ENCODE peak calls at places on chromosomes 5 and 9, in seven cellular contexts. B is right cardiac atrium, Y is HCT116, R is esophagus squamous epithelium, T is lower leg skin, G is body of pancreas, C is endothelial cell of umbilical vein. L is an unnamed sample.

GRCh38 chr5:89728750-89729149 is 680.8 kb downstream of the CETN3 start:
- DNase-seq in C (no peak), G (peak; percentile 70), B (peak; percentile 40), T (peak; percentile 39), Y (no peak), R (no peak), L (peak; percentile 38)

GRCh38 chr5:177537389-177538361 is 16.7 kb downstream of the FAM193B start:
- DNase-seq in R (no peak), C (peak; percentile 50), T (no peak), Y (no peak), B (peak; percentile 70), G (peak; percentile 56), L (peak; percentile 41)

GRCh38 chr9:69981686-69982450 is 61.8 kb upstream of the MAMDC2 start:
- DNase-seq in Y (no peak), R (no peak), C (peak; percentile 32), G (no peak), T (no peak), B (no peak), L (no peak)

GRCh38 chr5:61330341-61330878 is 1.6 kb upstream of the ZSWIM6 start:
- DNase-seq in G (peak; percentile 39), R (no peak), C (peak; percentile 67), B (peak; percentile 68), Y (no peak), T (no peak), L (no peak)

GRCh38 chr5:146337928-146338327 is 711 bp upstream of the POU4F3 start:
- DNase-seq in B (no peak), Y (no peak), C (no peak), R (no peak), G (no peak), T (no peak), L (no peak)

GRCh38 chr9:68533678-68534077 is 7.0 kb downstream of the TMEM252 start:
- DNase-seq in C (no peak), Y (no peak), T (no peak), R (no peak), G (no peak), B (no peak), L (no peak)

GRCh38 chr5:171258737-171259405 is 50.2 kb upstream of the TLX3 start:
- DNase-seq in R (no peak), T (no peak), B (no peak), G (no peak), Y (no peak), C (no peak), L (no peak)

GRCh38 chr9:74496819-74497749 is at the start of gene RORB:
- DNase-seq in Y (no peak), C (peak; percentile 26), B (peak; percentile 90), R (no peak), T (no peak), G (peak; percentile 45), L (no peak)

GRCh38 chr5:58041884-58042283 is 418.0 kb downstream of the PLK2 start:
- DNase-seq in G (no peak), C (peak; percentile 0), Y (no peak), T (no peak), B (no peak), R (no peak), L (no peak)

GRCh38 chr5:122408592-122409219 is 96.7 kb downstream of the SNCAIP start:
- DNase-seq in B (no peak), R (no peak), G (no peak), C (no peak), Y (no peak), T (no peak), L (no peak)

GRCh38 chr9:72048850-72049249 is 11.6 kb downstream of the C9orf57 start:
- DNase-seq in G (no peak), T (no peak), C (no peak), R (no peak), Y (no peak), B (no peak), L (no peak)

GRCh38 chr5:125401724-125402622 is 655.5 kb upstream of the ZNF608 start:
- DNase-seq in C (no peak), B (no peak), G (no peak), T (no peak), Y (no peak), R (no peak), L (no peak)

GRCh38 chr5:164360589-164360988 is 855.2 kb downstream of the MAT2B start:
- DNase-seq in Y (no peak), R (no peak), G (no peak), C (no peak), B (no peak), T (no peak), L (no peak)

GRCh38 chr5:59725393-59725768 is 168.1 kb downstream of the PDE4D start:
- DNase-seq in T (no peak), Y (no peak), R (no peak), G (no peak), C (no peak), B (no peak), L (no peak)

GRCh38 chr9:91927912-91928510 is 22.0 kb downstream of the ROR2 start:
- DNase-seq in B (no peak), R (no peak), G (no peak), T (no peak), Y (no peak), C (no peak), L (no peak)

GRCh38 chr9:8486095-8486494 is 686.5 kb upstream of the DMAC1 start:
- DNase-seq in Y (no peak), R (no peak), B (peak; percentile 32), T (no peak), G (peak; percentile 20), C (peak; percentile 8), L (no peak)

GRCh38 chr5:172170251-172170701 is 17.7 kb downstream of the STK10 start:
- DNase-seq in R (no peak), B (no peak), Y (no peak), C (no peak), T (no peak), G (no peak), L (no peak)

GRCh38 chr5:945691-946541 is 53.2 kb downstream of the TRIP13 start:
- DNase-seq in Y (no peak), G (no peak), C (no peak), T (no peak), B (peak; percentile 40), R (no peak), L (no peak)

GRCh38 chr9:121640076-121640475 is 11.4 kb upstream of the DAB2IP start:
- DNase-seq in T (no peak), R (no peak), B (peak; percentile 86), Y (no peak), G (peak; percentile 68), C (peak; percentile 36), L (no peak)

GRCh38 chr5:151523335-151523734 is 67.8 kb downstream of the FAT2 start:
- DNase-seq in G (peak; percentile 16), B (no peak), C (peak; percentile 52), R (no peak), T (no peak), Y (peak; percentile 39), L (no peak)

GRCh38 chr5:619444-619843 is 7.3 kb downstream of the CEP72 start:
- DNase-seq in B (no peak), G (no peak), C (no peak), R (no peak), T (no peak), Y (no peak), L (no peak)

GRCh38 chr5:104130320-104130719 is 567.7 kb upstream of the NUDT12 start:
- DNase-seq in Y (no peak), B (no peak), G (no peak), R (no peak), C (no peak), T (no peak), L (no peak)

GRCh38 chr9:114060070-114060469 is 18.0 kb downstream of the AMBP start:
- DNase-seq in T (no peak), C (no peak), B (no peak), Y (no peak), G (no peak), R (no peak), L (no peak)

GRCh38 chr9:114487607-114488300 is 17.5 kb downstream of the WHRN start:
- DNase-seq in R (no peak), T (peak; percentile 45), Y (peak; percentile 57), G (peak; percentile 78), C (peak; percentile 70), B (no peak), L (no peak)

GRCh38 chr5:41908374-41909079 is 4.4 kb downstream of the RIMOC1 start:
- DNase-seq in G (no peak), T (no peak), Y (no peak), C (no peak), R (no peak), B (no peak), L (no peak)

GRCh38 chr5:14296533-14297331 is 153.6 kb downstream of the TRIO start:
- DNase-seq in R (no peak), C (no peak), Y (no peak), T (no peak), G (peak; percentile 28), B (no peak), L (no peak)

GRCh38 chr9:135502168-135502872 is 1.8 kb downstream of the MRPS2 start:
- DNase-seq in G (no peak), T (no peak), B (no peak), Y (no peak), C (no peak), R (no peak), L (no peak)
- H3K4me3 ChIP-seq in G (no peak overlapping the region), T (no peak overlapping the region), B (no peak overlapping the region), Y (peak overlapping the region; percentile 79), C (no peak overlapping the region), R (peak overlapping the region; percentile 72), L (no peak overlapping the region)

GRCh38 chr9:20376042-20376441 is 246.3 kb downstream of the MLLT3 start:
- DNase-seq in Y (no peak), B (no peak), T (no peak), C (no peak), G (no peak), R (no peak), L (no peak)
- H3K4me3 ChIP-seq in Y (no peak overlapping the region), B (no peak overlapping the region), T (no peak overlapping the region), C (no peak overlapping the region), G (no peak overlapping the region), R (no peak overlapping the region), L (no peak overlapping the region)

GRCh38 chr9:129751841-129752801 is 721 bp downstream of the PTGES start:
- DNase-seq in T (peak; percentile 48), B (no peak), C (no peak), Y (no peak), R (no peak), G (peak; percentile 44), L (no peak)

GRCh38 chr9:129755151-129755550 is 2.3 kb upstream of the PTGES start:
- DNase-seq in T (no peak), C (no peak), Y (no peak), G (no peak), R (no peak), B (no peak), L (no peak)

GRCh38 chr9:129756191-129756590 is 3.3 kb upstream of the PTGES start:
- DNase-seq in C (no peak), B (no peak), T (no peak), G (no peak), Y (no peak), R (no peak), L (no peak)

GRCh38 chr9:129750010-129750409 is 2.8 kb downstream of the PTGES start:
- DNase-seq in C (no peak), T (peak; percentile 62), G (no peak), B (no peak), R (no peak), Y (no peak), L (no peak)

GRCh38 chr9:129752915-129753724 is at the start of gene PTGES:
- DNase-seq in Y (peak; percentile 40), T (peak; percentile 69), B (peak; percentile 93), G (peak; percentile 64), R (no peak), C (peak; percentile 47), L (no peak)
- H3K4me3 ChIP-seq in Y (peak within 1 kb of the TSS; percentile 53), T (peak within 1 kb of the TSS; percentile 24), B (peak within 1 kb of the TSS; percentile 8), G (no peak within 1 kb of the TSS), R (peak within 1 kb of the TSS; percentile 47), C (no peak within 1 kb of the TSS), L (peak within 1 kb of the TSS; percentile 68)

GRCh38 chr9:35649431-35650340 is 1.0 kb downstream of the SIT1 start:
- DNase-seq in G (no peak), Y (no peak), B (peak; percentile 85), R (no peak), C (no peak), T (no peak), L (peak; percentile 46)
- H3K4me3 ChIP-seq in G (no peak overlapping the region), Y (no peak overlapping the region), B (no peak overlapping the region), R (peak overlapping the region; percentile 37), C (no peak overlapping the region), T (no peak overlapping the region), L (peak overlapping the region; percentile 56)